ENCODE peak calls at places on chromosomes 6 and 20, in five cellular contexts. One of them, this sample, is unnamed.

GRCh38 chr6:18391018-18391417 is 3.9 kb downstream of the RNF144B start:
- DNase-seq in tibial nerve: no peak
- DNase-seq in fibroblast of lung: no peak
- DNase-seq in testis: no peak
- DNase-seq in coronary artery: no peak
- DNase-seq in this sample: no peak

GRCh38 chr6:22412994-22413393 is 116.2 kb upstream of the PRL start:
- DNase-seq in tibial nerve: no peak
- DNase-seq in fibroblast of lung: no peak
- DNase-seq in testis: no peak
- DNase-seq in coronary artery: no peak
- DNase-seq in this sample: no peak

GRCh38 chr6:136843210-136843609 is 20.8 kb downstream of the PEX7 start:
- DNase-seq in tibial nerve: no peak
- DNase-seq in fibroblast of lung: no peak
- DNase-seq in testis: no peak
- DNase-seq in coronary artery: no peak
- DNase-seq in this sample: no peak

GRCh38 chr20:2101057-2101934 is at the start of gene STK35:
- DNase-seq in tibial nerve: no peak
- DNase-seq in fibroblast of lung: no peak
- DNase-seq in testis: peak
- DNase-seq in coronary artery: peak
- DNase-seq in this sample: no peak

GRCh38 chr6:83637953-83638352 is 70.9 kb downstream of the SNAP91 start:
- DNase-seq in tibial nerve: no peak
- DNase-seq in fibroblast of lung: no peak
- DNase-seq in testis: no peak
- DNase-seq in coronary artery: no peak
- DNase-seq in this sample: no peak

GRCh38 chr20:53124803-53125202 is 152.6 kb downstream of the TSHZ2 start:
- DNase-seq in tibial nerve: no peak
- DNase-seq in fibroblast of lung: no peak
- DNase-seq in testis: no peak
- DNase-seq in coronary artery: no peak
- DNase-seq in this sample: no peak

GRCh38 chr6:143260857-143261256 is 189.6 kb downstream of the ADAT2 start:
- DNase-seq in tibial nerve: no peak
- DNase-seq in fibroblast of lung: no peak
- DNase-seq in testis: no peak
- DNase-seq in coronary artery: no peak
- DNase-seq in this sample: no peak

GRCh38 chr20:41352666-41353065 is 12.0 kb downstream of the LPIN3 start:
- DNase-seq in tibial nerve: no peak
- DNase-seq in fibroblast of lung: no peak
- DNase-seq in testis: no peak
- DNase-seq in coronary artery: no peak
- DNase-seq in this sample: no peak

GRCh38 chr6:132814716-132815570 is 574 bp downstream of the RPS12 start:
- DNase-seq in tibial nerve: no peak
- DNase-seq in fibroblast of lung: peak
- DNase-seq in testis: no peak
- DNase-seq in coronary artery: no peak
- DNase-seq in this sample: no peak

GRCh38 chr6:140871911-140872310 is 1260.8 kb upstream of the GJE1 start:
- DNase-seq in tibial nerve: no peak
- DNase-seq in fibroblast of lung: peak
- DNase-seq in testis: no peak
- DNase-seq in coronary artery: no peak
- DNase-seq in this sample: no peak

GRCh38 chr6:42099340-42100028 is 42.9 kb downstream of the C6orf132 start:
- DNase-seq in tibial nerve: peak
- DNase-seq in fibroblast of lung: peak
- DNase-seq in testis: no peak
- DNase-seq in coronary artery: no peak
- DNase-seq in this sample: no peak

GRCh38 chr20:48843125-48843806 is 15.5 kb upstream of the PREX1 start:
- DNase-seq in tibial nerve: no peak
- DNase-seq in fibroblast of lung: no peak
- DNase-seq in testis: no peak
- DNase-seq in coronary artery: no peak
- DNase-seq in this sample: no peak

GRCh38 chr6:32114853-32115252 is 5.7 kb upstream of the TNXB start:
- DNase-seq in tibial nerve: no peak
- DNase-seq in fibroblast of lung: no peak
- DNase-seq in testis: no peak
- DNase-seq in coronary artery: no peak
- DNase-seq in this sample: no peak

GRCh38 chr20:10369723-10370090 is 64.3 kb downstream of the MKKS start:
- DNase-seq in tibial nerve: no peak
- DNase-seq in fibroblast of lung: peak
- DNase-seq in testis: no peak
- DNase-seq in coronary artery: no peak
- DNase-seq in this sample: no peak

GRCh38 chr6:152341596-152341995 is 295.6 kb downstream of the SYNE1 start:
- DNase-seq in tibial nerve: no peak
- DNase-seq in fibroblast of lung: no peak
- DNase-seq in testis: no peak
- DNase-seq in coronary artery: no peak
- DNase-seq in this sample: no peak

GRCh38 chr6:170074435-170074834 is 216.4 kb downstream of the DLL1 start:
- DNase-seq in tibial nerve: no peak
- DNase-seq in fibroblast of lung: no peak
- DNase-seq in testis: no peak
- DNase-seq in coronary artery: peak
- DNase-seq in this sample: peak

GRCh38 chr6:33610057-33610456 is 11.1 kb upstream of the ITPR3 start:
- DNase-seq in tibial nerve: no peak
- DNase-seq in fibroblast of lung: no peak
- DNase-seq in testis: no peak
- DNase-seq in coronary artery: no peak
- DNase-seq in this sample: no peak

GRCh38 chr6:168890306-168890995 is 363.2 kb downstream of the THBS2 start:
- DNase-seq in tibial nerve: no peak
- DNase-seq in fibroblast of lung: no peak
- DNase-seq in testis: no peak
- DNase-seq in coronary artery: no peak
- DNase-seq in this sample: no peak
- H3K27ac ChIP-seq in tibial nerve: no peak
- H3K27ac ChIP-seq in fibroblast of lung: no peak
- H3K27ac ChIP-seq in testis: no peak
- H3K27ac ChIP-seq in coronary artery: no peak
- H3K27ac ChIP-seq in this sample: no peak

DNA sequence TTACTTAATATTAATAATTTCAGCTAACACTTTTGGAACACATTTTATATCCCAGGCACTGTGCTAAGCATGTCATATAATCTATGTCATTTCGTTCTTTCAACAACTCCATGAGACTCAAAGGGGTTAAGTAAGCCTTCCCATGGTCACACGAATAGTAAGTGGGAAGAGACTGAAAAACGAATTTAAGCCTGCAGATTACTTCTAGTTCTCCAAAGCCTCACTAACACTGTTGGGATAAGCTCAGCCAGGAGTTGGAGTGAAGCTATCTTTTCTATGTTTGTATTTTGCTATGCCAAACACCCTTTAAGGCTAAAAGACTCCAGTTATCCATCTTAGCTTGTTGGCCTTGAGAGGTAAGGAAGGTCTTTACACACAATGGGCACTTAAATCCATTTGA is 148.1 kb upstream of the UST start:
- DNase-seq in tibial nerve: no peak
- DNase-seq in fibroblast of lung: no peak
- DNase-seq in testis: no peak
- DNase-seq in coronary artery: no peak
- DNase-seq in this sample: no peak
- H3K4me3 ChIP-seq in tibial nerve: no peak
- H3K4me3 ChIP-seq in fibroblast of lung: no peak
- H3K4me3 ChIP-seq in testis: no peak
- H3K4me3 ChIP-seq in coronary artery: no peak
- H3K4me3 ChIP-seq in this sample: no peak

GRCh38 chr6:86193821-86194220 is 551.1 kb upstream of the SYNCRIP start:
- DNase-seq in tibial nerve: no peak
- DNase-seq in fibroblast of lung: no peak
- DNase-seq in testis: no peak
- DNase-seq in coronary artery: no peak
- DNase-seq in this sample: no peak

GRCh38 chr6:86192123-86192522 is 549.4 kb upstream of the SYNCRIP start:
- DNase-seq in tibial nerve: no peak
- DNase-seq in fibroblast of lung: peak
- DNase-seq in testis: peak
- DNase-seq in coronary artery: no peak
- DNase-seq in this sample: no peak
- TF ChIP-seq CTCF in tibial nerve: no peak
- TF ChIP-seq CTCF in fibroblast of lung: no peak
- TF ChIP-seq CTCF in testis: no peak
- TF ChIP-seq CTCF in coronary artery: no peak
- TF ChIP-seq CTCF in this sample: no peak

DNA sequence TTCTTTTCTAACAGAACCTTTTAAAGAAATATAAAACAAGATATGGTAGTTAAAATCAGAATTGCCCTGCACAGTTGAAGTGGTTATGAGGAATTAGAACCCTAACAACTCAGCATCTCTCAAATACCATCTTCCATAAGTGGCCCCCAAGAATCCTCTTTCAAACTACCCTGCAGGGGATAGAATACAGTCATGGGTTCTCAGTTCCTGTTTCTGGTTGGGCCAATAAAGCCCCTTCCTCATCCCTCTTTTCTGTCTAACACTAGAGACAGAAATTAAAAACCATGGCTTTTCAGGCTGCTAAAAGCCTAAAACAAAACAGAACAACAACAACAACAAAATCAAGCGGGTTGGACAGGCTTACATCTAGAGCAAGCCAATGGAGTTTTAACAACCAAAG is 6.7 kb upstream of the LCA5 start:
- DNase-seq in tibial nerve: no peak
- DNase-seq in fibroblast of lung: no peak
- DNase-seq in testis: no peak
- DNase-seq in coronary artery: no peak
- DNase-seq in this sample: no peak
- H3K27ac ChIP-seq in tibial nerve: peak
- H3K27ac ChIP-seq in fibroblast of lung: peak
- H3K27ac ChIP-seq in testis: peak
- H3K27ac ChIP-seq in coronary artery: peak
- H3K27ac ChIP-seq in this sample: peak

GRCh38 chr6:126344181-126344580 is 4.3 kb downstream of the CENPW start:
- DNase-seq in tibial nerve: no peak
- DNase-seq in fibroblast of lung: no peak
- DNase-seq in testis: no peak
- DNase-seq in coronary artery: no peak
- DNase-seq in this sample: no peak

GRCh38 chr6:126339796-126340750 is at the start of gene CENPW:
- DNase-seq in tibial nerve: peak
- DNase-seq in fibroblast of lung: peak
- DNase-seq in testis: peak
- DNase-seq in coronary artery: peak
- DNase-seq in this sample: peak

GRCh38 chr6:126337323-126337722 is 2.6 kb upstream of the CENPW start:
- DNase-seq in tibial nerve: no peak
- DNase-seq in fibroblast of lung: peak
- DNase-seq in testis: no peak
- DNase-seq in coronary artery: no peak
- DNase-seq in this sample: no peak

GRCh38 chr6:126335210-126335609 is 4.7 kb upstream of the CENPW start:
- DNase-seq in tibial nerve: no peak
- DNase-seq in fibroblast of lung: no peak
- DNase-seq in testis: no peak
- DNase-seq in coronary artery: no peak
- DNase-seq in this sample: no peak

GRCh38 chr6:126341126-126341525 is 1.2 kb downstream of the CENPW start:
- DNase-seq in tibial nerve: no peak
- DNase-seq in fibroblast of lung: no peak
- DNase-seq in testis: no peak
- DNase-seq in coronary artery: no peak
- DNase-seq in this sample: no peak
- H3K4me3 ChIP-seq in tibial nerve: no peak
- H3K4me3 ChIP-seq in fibroblast of lung: peak
- H3K4me3 ChIP-seq in testis: peak
- H3K4me3 ChIP-seq in coronary artery: no peak
- H3K4me3 ChIP-seq in this sample: peak

DNA sequence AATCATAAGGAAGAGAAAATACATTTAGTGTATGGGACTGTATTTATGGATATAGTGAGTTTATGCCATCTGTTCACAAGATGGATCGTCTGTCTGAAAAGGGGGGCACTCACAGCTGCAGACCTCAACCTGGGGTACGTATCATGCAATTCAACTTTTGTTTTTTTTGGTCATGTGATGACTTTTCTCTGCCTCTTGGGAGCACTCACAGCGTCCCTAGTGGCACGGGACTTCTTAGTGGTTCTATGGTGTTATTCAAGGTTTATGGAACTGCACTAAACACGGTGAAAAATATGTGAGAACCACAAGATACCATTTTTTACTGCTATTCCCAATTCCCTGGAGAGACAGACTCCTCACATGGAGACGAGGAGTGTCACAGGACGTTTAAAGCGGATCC is 60.4 kb upstream of the MPC1 start:
- DNase-seq in tibial nerve: no peak
- DNase-seq in fibroblast of lung: no peak
- DNase-seq in testis: no peak
- DNase-seq in coronary artery: no peak
- DNase-seq in this sample: no peak
- TF ChIP-seq CTCF in tibial nerve: no peak
- TF ChIP-seq CTCF in fibroblast of lung: peak
- TF ChIP-seq CTCF in testis: no peak
- TF ChIP-seq CTCF in coronary artery: no peak
- TF ChIP-seq CTCF in this sample: no peak

GRCh38 chr6:2851727-2852513 is 10.3 kb upstream of the SERPINB1 start:
- DNase-seq in tibial nerve: no peak
- DNase-seq in fibroblast of lung: no peak
- DNase-seq in testis: no peak
- DNase-seq in coronary artery: no peak
- DNase-seq in this sample: no peak

GRCh38 chr6:2852921-2853322 is 11.3 kb upstream of the SERPINB1 start:
- DNase-seq in tibial nerve: no peak
- DNase-seq in fibroblast of lung: no peak
- DNase-seq in testis: no peak
- DNase-seq in coronary artery: no peak
- DNase-seq in this sample: no peak

GRCh38 chr6:2848851-2849250 is 7.2 kb upstream of the SERPINB1 start:
- DNase-seq in tibial nerve: no peak
- DNase-seq in fibroblast of lung: no peak
- DNase-seq in testis: no peak
- DNase-seq in coronary artery: no peak
- DNase-seq in this sample: no peak

GRCh38 chr6:2852514-2852855 is 10.8 kb upstream of the SERPINB1 start:
- DNase-seq in tibial nerve: no peak
- DNase-seq in fibroblast of lung: no peak
- DNase-seq in testis: no peak
- DNase-seq in coronary artery: no peak
- DNase-seq in this sample: no peak

GRCh38 chr6:2850480-2851150 is 9.0 kb upstream of the SERPINB1 start:
- DNase-seq in tibial nerve: no peak
- DNase-seq in fibroblast of lung: no peak
- DNase-seq in testis: no peak
- DNase-seq in coronary artery: no peak
- DNase-seq in this sample: no peak
- H3K27ac ChIP-seq in tibial nerve: no peak
- H3K27ac ChIP-seq in fibroblast of lung: no peak
- H3K27ac ChIP-seq in testis: no peak
- H3K27ac ChIP-seq in coronary artery: peak
- H3K27ac ChIP-seq in this sample: peak

GRCh38 chr6:28816339-28816908 is 107.4 kb downstream of the TRIM27 start:
- DNase-seq in tibial nerve: no peak
- DNase-seq in fibroblast of lung: no peak
- DNase-seq in testis: no peak
- DNase-seq in coronary artery: no peak
- DNase-seq in this sample: no peak
- H3K4me3 ChIP-seq in tibial nerve: no peak
- H3K4me3 ChIP-seq in fibroblast of lung: no peak
- H3K4me3 ChIP-seq in testis: no peak
- H3K4me3 ChIP-seq in coronary artery: no peak
- H3K4me3 ChIP-seq in this sample: no peak